ENCODE peak calls at places on chromosomes 5 and 9, in five cellular contexts. H is neural progenitor cell; J is choroid plexus epithelial cell; O is effector memory CD4-positive, alpha-beta T cell; F is adrenal gland. R is an unnamed sample.

GRCh38 chr5:132272341-132273210 is 15.1 kb downstream of the PDLIM4 start:
- DNase-seq in H (peak), J (peak), O (peak), F (peak), R (peak)

GRCh38 chr5:54556136-54556535 is 38.6 kb downstream of the SNX18 start:
- DNase-seq in H (no peak), J (no peak), O (no peak), F (no peak), R (no peak)

GRCh38 chr9:105608685-105609598 is 51.0 kb downstream of the FKTN start:
- DNase-seq in H (peak), J (peak), O (no peak), F (no peak), R (peak)

GRCh38 chr5:143432658-143433239 is 29.3 kb upstream of the NR3C1 start:
- DNase-seq in H (no peak), J (no peak), O (no peak), F (no peak), R (no peak)

GRCh38 chr5:134507495-134507894 is 18.0 kb upstream of the JADE2 start:
- DNase-seq in H (no peak), J (no peak), O (no peak), F (no peak), R (no peak)

GRCh38 chr5:36744678-36745659 is 131.6 kb upstream of the NIPBL start:
- DNase-seq in H (peak), J (peak), O (no peak), F (peak), R (peak)

GRCh38 chr9:76680716-76681431 is 83.4 kb upstream of the PCA3 start:
- DNase-seq in H (no peak), J (no peak), O (no peak), F (no peak), R (no peak)

GRCh38 chr9:83059417-83059816 is 3.5 kb downstream of the RASEF start:
- DNase-seq in H (no peak), J (no peak), O (no peak), F (no peak), R (no peak)

GRCh38 chr5:169272731-169273401 is 28.1 kb downstream of the SLIT3 start:
- DNase-seq in H (peak), J (no peak), O (no peak), F (no peak), R (no peak)

GRCh38 chr5:95861221-95861857 is 38.8 kb upstream of the GLRX start:
- DNase-seq in H (no peak), J (peak), O (no peak), F (peak), R (no peak)

GRCh38 chr9:113222482-113222841 is 1.1 kb downstream of the SLC31A1 start:
- DNase-seq in H (no peak), J (peak), O (no peak), F (no peak), R (no peak)

GRCh38 chr9:135512241-135512603 is 9.0 kb upstream of the LCN1 start:
- DNase-seq in H (no peak), J (no peak), O (no peak), F (no peak), R (no peak)

GRCh38 chr9:1233568-1233967 is 183.4 kb downstream of the DMRT2 start:
- DNase-seq in H (no peak), J (peak), O (no peak), F (no peak), R (no peak)

GRCh38 chr9:444528-444927 is 229.9 kb downstream of the DOCK8 start:
- DNase-seq in H (peak), J (no peak), O (no peak), F (no peak), R (no peak)

DNA sequence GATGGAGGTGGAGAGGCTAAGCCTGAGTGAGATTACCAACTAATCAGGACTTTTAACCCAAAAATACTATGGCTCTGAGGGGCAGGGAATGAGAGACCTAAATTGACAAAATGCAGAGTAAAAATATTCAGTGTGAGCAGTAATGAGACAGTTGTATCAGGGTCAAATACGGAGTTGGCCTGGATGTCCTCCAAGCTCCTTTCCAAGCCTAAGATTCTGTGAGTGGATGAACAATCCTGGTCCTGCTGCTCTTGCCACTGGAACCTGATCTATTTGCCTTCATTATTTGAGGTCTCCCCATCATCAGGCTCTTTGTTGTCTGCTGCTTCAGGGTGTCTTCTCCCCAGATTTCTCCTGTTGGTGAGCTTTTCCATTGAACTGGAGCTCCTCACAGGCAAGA is 1.1 kb downstream of the PDCD1LG2 start:
- DNase-seq in H (no peak), J (no peak), O (no peak), F (no peak), R (no peak)
- H3K4me3 ChIP-seq in H (no peak), J (peak), O (no peak), F (peak), R (no peak)

DNA sequence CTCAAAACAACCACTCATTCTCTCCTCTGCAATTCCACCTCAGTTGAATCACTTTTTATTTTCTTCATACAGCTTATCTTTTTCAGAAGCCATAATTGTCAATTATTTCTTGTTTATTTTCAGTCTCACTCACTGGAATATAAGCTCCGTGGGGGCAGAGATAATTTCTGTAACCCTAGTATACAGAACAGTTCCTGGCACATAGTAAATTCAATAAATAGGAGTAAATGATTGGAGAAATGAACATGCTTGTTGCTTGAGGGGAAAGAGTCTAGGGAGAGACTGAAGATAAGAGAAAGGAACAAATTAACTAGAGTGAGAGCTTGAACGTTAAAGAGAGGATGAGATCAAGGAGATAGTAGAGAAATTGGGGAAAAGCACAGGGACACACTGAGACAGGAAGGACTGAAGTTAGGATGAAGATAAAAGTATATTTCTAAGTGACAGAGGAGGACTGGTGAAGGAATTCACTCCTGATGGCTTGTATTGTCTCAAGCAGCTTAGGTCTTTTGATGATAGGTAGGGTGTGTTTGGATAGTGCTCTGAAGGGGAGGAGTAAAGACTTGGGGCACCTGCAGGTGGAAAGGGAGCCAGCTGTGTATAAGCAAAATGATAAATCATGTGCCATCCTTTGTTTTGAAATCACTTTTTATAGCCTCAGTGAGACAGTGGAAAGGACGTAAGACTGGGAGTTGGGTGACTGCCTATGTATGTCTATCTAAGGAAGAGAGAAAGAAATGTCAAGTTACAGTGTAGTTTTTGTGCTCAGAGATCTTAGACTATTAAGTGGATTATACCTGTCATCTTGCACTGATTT is 2.2 kb downstream of the NAA35 start:
- DNase-seq in H (no peak), J (no peak), O (no peak), F (no peak), R (no peak)
- H3K4me3 ChIP-seq in H (peak), J (no peak), O (no peak), F (no peak), R (no peak)

DNA sequence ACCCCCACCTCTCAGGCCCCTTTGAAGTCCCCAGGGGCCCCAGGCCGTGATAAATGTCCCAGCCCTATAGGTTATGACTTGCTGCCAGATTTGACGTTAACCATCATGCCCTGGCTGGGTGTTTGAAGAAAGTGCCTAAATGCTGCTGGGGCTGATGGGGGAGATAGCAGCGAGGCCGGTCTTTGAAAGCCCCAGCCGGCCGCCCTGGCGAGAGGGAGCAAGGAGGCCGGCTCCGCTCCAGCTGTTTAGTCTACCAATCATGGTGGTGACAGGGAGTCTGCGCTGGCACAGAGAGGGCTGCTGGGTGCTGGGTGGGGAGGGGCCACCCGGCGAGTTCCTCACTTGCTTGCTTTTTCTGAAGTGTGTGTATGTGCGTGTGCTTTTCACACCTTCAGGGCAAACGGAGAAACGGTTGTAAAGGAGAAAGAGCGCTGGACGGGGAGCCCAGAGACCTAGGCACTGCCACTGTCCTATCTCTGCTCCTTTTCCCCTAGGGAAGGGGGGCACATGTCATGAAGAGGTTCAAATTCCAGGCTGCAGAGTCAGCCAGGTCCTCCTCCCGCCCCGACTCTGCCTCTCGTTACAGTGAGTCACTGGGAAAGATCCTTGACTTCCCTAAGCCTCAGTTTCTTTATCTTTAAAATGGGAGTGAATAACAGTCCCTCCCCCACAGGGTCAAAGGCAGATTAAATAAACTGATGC is 126.1 kb upstream of the HAND1 start:
- DNase-seq in H (peak), J (peak), O (no peak), F (peak), R (no peak)
- H3K4me3 ChIP-seq in H (peak), J (no peak), O (no peak), F (peak), R (no peak)

DNA sequence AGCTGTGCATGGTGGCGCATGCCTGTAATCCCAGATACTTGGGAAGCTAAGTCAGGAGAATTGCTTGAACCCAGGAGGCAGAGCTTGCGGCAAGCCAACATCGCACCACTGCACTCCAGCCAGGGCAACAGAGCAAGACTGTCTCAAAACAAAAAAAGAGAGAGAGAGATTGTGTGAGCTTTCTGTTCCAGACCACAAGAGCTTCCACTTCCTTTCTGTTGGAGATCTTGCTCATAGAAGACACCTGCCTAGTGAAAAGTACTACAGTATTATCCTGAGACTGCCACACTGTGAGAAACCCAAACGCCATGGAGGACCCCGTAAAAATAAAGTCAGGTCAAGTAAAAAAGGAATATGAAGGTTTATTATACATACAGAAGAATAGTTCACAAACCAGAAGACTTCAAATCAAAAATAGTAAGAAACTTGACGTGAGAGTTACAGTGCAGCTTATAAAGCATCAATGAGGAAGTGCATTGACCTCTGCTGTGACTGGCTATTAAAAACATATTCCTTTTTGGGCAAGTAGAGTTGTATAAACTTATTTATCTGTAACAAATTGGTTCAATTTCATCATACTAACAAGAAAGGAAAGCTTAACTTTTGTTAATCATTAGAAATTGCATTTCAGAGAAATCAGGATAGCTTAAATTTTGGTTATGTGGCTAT is 4.3 kb upstream of the EMB start:
- DNase-seq in H (no peak), J (no peak), O (peak), F (no peak), R (no peak)
- H3K4me3 ChIP-seq in H (no peak), J (no peak), O (no peak), F (no peak), R (peak)

GRCh38 chr9:110142253-110142652 is 65.7 kb downstream of the C9orf152 start:
- DNase-seq in H (no peak), J (no peak), O (no peak), F (no peak), R (no peak)

GRCh38 chr9:110143969-110144545 is 63.9 kb downstream of the C9orf152 start:
- DNase-seq in H (no peak), J (no peak), O (no peak), F (no peak), R (no peak)

GRCh38 chr9:110141118-110141797 is 66.7 kb downstream of the C9orf152 start:
- DNase-seq in H (no peak), J (peak), O (no peak), F (peak), R (no peak)

GRCh38 chr9:110140276-110140675 is 67.7 kb downstream of the C9orf152 start:
- DNase-seq in H (no peak), J (no peak), O (no peak), F (no peak), R (no peak)

GRCh38 chr9:110142868-110143866 is 64.8 kb downstream of the C9orf152 start:
- DNase-seq in H (peak), J (peak), O (no peak), F (no peak), R (no peak)
- H3K4me3 ChIP-seq in H (no peak), J (no peak), O (no peak), F (no peak), R (no peak)

DNA sequence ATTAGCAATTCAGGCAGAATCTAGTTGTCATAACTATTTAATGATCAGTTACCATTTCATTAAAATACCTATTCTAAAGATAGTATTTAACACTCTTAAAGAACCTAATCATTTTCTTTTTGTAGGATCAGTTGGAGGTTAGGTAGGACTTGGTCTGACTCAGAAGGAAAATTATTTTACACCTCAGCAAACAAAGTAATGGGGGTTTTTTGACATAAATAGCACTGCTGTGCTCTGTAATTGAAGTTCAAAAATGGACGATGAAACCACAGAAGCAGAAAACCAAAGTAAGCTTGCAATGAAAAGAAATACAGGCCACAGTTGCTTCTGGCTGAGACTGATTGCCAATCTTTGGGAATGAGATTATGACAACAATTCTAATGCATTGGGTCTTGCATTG is 187.0 kb upstream of the TRPM3 start:
- DNase-seq in H (no peak), J (no peak), O (no peak), F (no peak), R (no peak)
- H3K4me3 ChIP-seq in H (no peak), J (no peak), O (no peak), F (no peak), R (no peak)

DNA sequence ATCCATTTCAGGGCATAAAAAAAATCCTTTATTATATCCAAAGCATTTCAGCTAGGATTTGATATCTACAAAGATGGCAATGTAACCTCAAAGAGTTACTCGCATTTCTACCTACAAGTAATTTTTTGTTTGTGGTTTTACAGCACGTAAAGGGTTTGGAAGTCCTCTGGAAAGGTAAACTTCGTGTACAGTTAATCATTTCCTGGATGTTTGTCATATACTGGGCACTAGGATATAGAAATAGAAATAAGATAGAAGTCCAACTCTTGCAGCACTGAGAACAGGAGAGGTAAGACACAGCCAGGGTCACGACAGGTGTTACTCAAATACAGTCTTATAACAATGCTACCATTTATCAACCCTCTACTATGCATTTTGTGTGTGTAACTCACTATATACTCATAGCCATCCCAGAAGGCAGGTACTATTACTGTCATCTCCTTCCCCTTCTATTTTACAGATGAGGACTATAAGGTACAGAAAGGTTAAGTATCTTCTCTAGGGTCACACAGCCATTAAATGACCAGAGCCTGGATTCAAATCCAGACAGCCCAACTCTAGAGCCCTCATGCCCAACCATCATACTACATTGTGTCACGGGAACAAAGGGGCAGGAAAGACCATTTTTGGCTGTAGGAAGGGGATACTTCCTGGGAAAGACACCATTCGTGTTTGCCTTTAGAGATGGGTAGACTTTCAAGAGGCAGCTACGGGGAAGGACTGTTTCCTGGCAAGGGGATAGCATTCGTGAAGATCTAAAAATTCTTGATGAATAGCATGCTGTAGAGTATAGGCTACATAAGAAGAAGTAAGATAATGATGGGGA is 19.0 kb downstream of the NDUFA8 start:
- DNase-seq in H (no peak), J (no peak), O (no peak), F (no peak), R (no peak)
- H3K4me3 ChIP-seq in H (no peak), J (no peak), O (no peak), F (no peak), R (no peak)

DNA sequence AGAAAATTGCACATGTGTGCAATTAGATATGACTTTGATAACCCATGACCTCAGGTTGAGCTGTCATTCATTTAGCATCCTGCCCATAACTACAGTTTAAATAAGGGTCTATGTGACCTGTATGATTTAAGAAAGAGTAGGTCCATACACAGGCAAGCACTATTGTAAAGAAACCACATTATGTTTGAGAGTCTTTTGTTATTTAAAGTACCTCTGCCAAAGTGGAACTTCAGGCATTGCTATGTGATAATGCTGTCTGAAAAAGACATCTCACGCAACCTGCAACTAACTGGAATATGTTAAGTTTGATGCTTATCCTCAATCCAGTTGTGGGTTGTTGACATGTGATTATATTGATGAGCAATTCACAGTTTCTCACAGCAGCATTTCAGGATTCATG is 317.0 kb downstream of the TMEM161B start:
- DNase-seq in H (no peak), J (no peak), O (no peak), F (no peak), R (no peak)
- H3K4me3 ChIP-seq in H (no peak), J (no peak), O (no peak), F (no peak), R (no peak)

R was measured in CD8-positive, alpha-beta memory T cell.